ENCODE peak calls at places on chromosomes 3 and 15, in nine cellular contexts. U is gastrocnemius medialis, S is uterus, L is esophagus squamous epithelium, I is HCT116, A is IMR-90, P is stomach, K is A549, J is ovary. N is an unnamed sample. For H3K9me3 and H3K4me1, the result is how much of the 10 kb centered on the place peaks cover.

GRCh38 chr3:142273501-142273900 is 48.1 kb upstream of the GK5 start:
- DNase-seq in U (no peak), P (no peak), A (no peak), K (no peak), J (no peak), L (no peak), I (no peak), S (no peak), N (no peak)

GRCh38 chr15:29994284-29994683 is 88.5 kb upstream of the GOLGA8J start:
- DNase-seq in A (no peak), P (no peak), K (no peak), S (no peak), L (no peak), I (no peak), U (no peak), J (no peak), N (no peak)

GRCh38 chr3:108473711-108474110 is 36.7 kb downstream of the MYH15 start:
- DNase-seq in S (no peak), P (no peak), A (no peak), I (no peak), J (no peak), K (no peak), L (no peak), U (no peak), N (no peak)

GRCh38 chr15:69823223-69823907 is 274.4 kb downstream of the TLE3 start:
- DNase-seq in K (peak), S (no peak), A (peak), P (no peak), I (peak), J (no peak), L (no peak), U (no peak), N (peak)

GRCh38 chr3:126054870-126055269 is 29.1 kb downstream of the SLC41A3 start:
- DNase-seq in K (no peak), U (no peak), L (no peak), S (no peak), I (no peak), A (no peak), J (no peak), P (no peak), N (no peak)

GRCh38 chr3:65052101-65052500 is 364.3 kb upstream of the ADAMTS9 start:
- DNase-seq in L (no peak), A (no peak), U (no peak), K (no peak), J (no peak), S (no peak), I (no peak), P (no peak), N (no peak)

GRCh38 chr15:57390583-57390982 is 14.3 kb downstream of the CGNL1 start:
- DNase-seq in S (no peak), I (no peak), J (no peak), A (no peak), P (no peak), K (no peak), L (no peak), U (no peak), N (no peak)

GRCh38 chr3:108388136-108389132 is 92.1 kb downstream of the HHLA2 start:
- DNase-seq in P (no peak), I (no peak), A (no peak), J (no peak), S (no peak), L (no peak), K (no peak), U (no peak), N (no peak)

GRCh38 chr3:87780808-87781207 is 278.0 kb downstream of the CGGBP1 start:
- DNase-seq in K (no peak), L (no peak), U (no peak), S (no peak), J (no peak), I (no peak), A (no peak), P (no peak), N (no peak)

GRCh38 chr3:16179771-16180736 is 5.6 kb downstream of the GALNT15 start:
- DNase-seq in I (no peak), P (no peak), U (no peak), J (no peak), A (peak), L (no peak), S (no peak), K (no peak), N (no peak)

GRCh38 chr3:32448686-32449474 is 53.8 kb downstream of the CMTM6 start:
- DNase-seq in J (no peak), L (no peak), I (no peak), A (no peak), K (no peak), P (peak), U (no peak), S (no peak), N (no peak)

GRCh38 chr15:44315773-44316465 is 27.4 kb downstream of the GOLM2 start:
- DNase-seq in P (no peak), A (no peak), K (no peak), S (no peak), U (no peak), J (no peak), I (no peak), L (no peak), N (no peak)

GRCh38 chr3:57206423-57206822 is 6.6 kb upstream of the HESX1 start:
- DNase-seq in P (no peak), I (no peak), L (no peak), K (no peak), U (no peak), S (no peak), J (no peak), A (no peak), N (no peak)

GRCh38 chr15:34855397-34855796 is 60.0 kb upstream of the ACTC1 start:
- DNase-seq in P (no peak), K (no peak), A (peak), U (no peak), J (no peak), S (no peak), L (no peak), I (no peak), N (no peak)

GRCh38 chr15:97196066-97197027 is 764.2 kb upstream of the ARRDC4 start:
- DNase-seq in L (no peak), S (no peak), P (no peak), J (no peak), U (no peak), A (no peak), I (no peak), K (no peak), N (no peak)

GRCh38 chr3:152047465-152047864 is 174.0 kb downstream of the SUCNR1 start:
- DNase-seq in P (no peak), I (no peak), K (no peak), S (no peak), L (no peak), J (no peak), A (peak), U (no peak), N (no peak)

GRCh38 chr15:78360426-78360825 is 20.3 kb downstream of the CRABP1 start:
- DNase-seq in K (no peak), A (no peak), S (no peak), I (no peak), U (peak), J (no peak), P (no peak), L (no peak), N (no peak)

GRCh38 chr3:97425002-97425401 is 339.6 kb upstream of the ARL6 start:
- DNase-seq in P (no peak), S (no peak), U (no peak), L (no peak), A (no peak), J (no peak), I (no peak), K (no peak), N (no peak)

GRCh38 chr3:194139085-194139976 is 3.4 kb downstream of the HES1 start:
- DNase-seq in A (peak), U (no peak), K (no peak), S (peak), P (no peak), I (no peak), L (no peak), J (peak), N (peak)

GRCh38 chr3:195537995-195538394 is 5.1 kb downstream of the PPP1R2 start:
- DNase-seq in I (no peak), A (no peak), U (peak), S (no peak), J (no peak), K (no peak), L (no peak), P (no peak), N (no peak)

GRCh38 chr3:152105446-152105845 is 163.3 kb upstream of the MBNL1 start:
- DNase-seq in U (no peak), I (no peak), A (peak), K (peak), S (no peak), L (no peak), J (no peak), P (no peak), N (no peak)

GRCh38 chr3:171775943-171776342 is 34.3 kb downstream of the PLD1 start:
- DNase-seq in L (no peak), U (no peak), I (no peak), J (no peak), A (no peak), K (no peak), P (no peak), S (no peak), N (no peak)

GRCh38 chr3:136982520-136983138 is 24.8 kb downstream of the IL20RB start:
- DNase-seq in L (no peak), S (no peak), K (no peak), A (no peak), P (no peak), I (no peak), U (no peak), J (no peak), N (no peak)

GRCh38 chr3:149330609-149331008 is 2.8 kb downstream of the TM4SF18 start:
- DNase-seq in I (no peak), L (no peak), P (no peak), U (no peak), A (peak), K (no peak), J (no peak), S (no peak), N (no peak)

GRCh38 chr15:78929536-78930264 is 15.1 kb downstream of the CTSH start:
- DNase-seq in S (no peak), U (no peak), P (no peak), K (no peak), J (peak), L (no peak), A (no peak), I (no peak), N (no peak)

GRCh38 chr3:158725348-158725966 is 6.8 kb downstream of the RARRES1 start:
- DNase-seq in L (no peak), A (peak), P (no peak), K (peak), J (peak), U (no peak), S (peak), I (no peak), N (no peak)

GRCh38 chr3:47370887-47371697 is 9.7 kb upstream of the PTPN23 start:
- DNase-seq in K (peak), U (no peak), I (no peak), S (no peak), L (no peak), J (no peak), A (no peak), P (no peak), N (no peak)

GRCh38 chr3:18808423-18808822 is 339.9 kb upstream of the KCNH8 start:
- DNase-seq in I (no peak), J (no peak), L (no peak), K (no peak), U (no peak), A (no peak), P (no peak), S (no peak), N (no peak)

GRCh38 chr3:15206662-15207576 is 873 bp downstream of the CAPN7 start:
- DNase-seq in L (no peak), K (peak), J (no peak), A (peak), S (no peak), I (no peak), P (peak), U (peak), N (peak)

GRCh38 chr3:12807960-12808359 is 11.5 kb downstream of the CAND2 start:
- DNase-seq in U (no peak), I (no peak), P (no peak), K (no peak), J (no peak), L (no peak), A (no peak), S (no peak), N (no peak)

GRCh38 chr15:45114751-45115085 is 592 bp downstream of the DUOXA2 start:
- DNase-seq in U (no peak), J (no peak), S (no peak), L (no peak), I (no peak), K (no peak), P (no peak), A (no peak), N (no peak)

DNA sequence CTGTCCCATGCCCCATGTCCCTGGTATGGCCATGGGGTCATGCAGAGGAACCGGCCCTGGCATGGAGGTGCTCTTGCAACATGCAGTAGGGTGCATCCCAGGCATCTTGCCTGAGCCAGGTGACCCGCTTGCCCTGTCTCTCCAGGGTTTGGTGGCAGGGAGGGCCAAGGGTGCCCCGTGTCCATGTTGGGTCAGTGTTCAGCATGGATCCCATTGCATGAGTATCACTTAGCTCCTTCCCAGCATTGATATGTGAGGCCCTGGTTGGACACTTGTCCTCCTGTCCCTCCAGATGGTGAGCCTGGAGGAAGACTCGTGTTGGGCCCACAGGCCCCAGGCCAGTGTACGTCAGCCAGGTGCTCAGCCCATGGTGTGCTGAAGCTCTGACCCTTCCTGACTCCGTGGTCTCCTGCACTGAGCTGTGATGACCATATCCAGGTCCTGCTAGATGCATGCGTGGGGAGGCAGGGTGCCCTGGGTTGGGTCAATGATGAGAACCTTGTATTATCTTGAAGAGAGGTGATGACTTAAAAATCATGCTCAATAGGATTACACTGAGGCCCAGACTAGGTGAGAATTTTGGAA is 205.0 kb downstream of the UBE3A start:
- DNase-seq in A (no peak), S (no peak), P (no peak), U (no peak), I (no peak), J (no peak), L (no peak), K (no peak), N (no peak)
- H3K9me3 ChIP-seq in A (half or more), S (under half), P (half or more), U (under half), I (under half), J (under half), L (half or more), K (under half), N (under half)

DNA sequence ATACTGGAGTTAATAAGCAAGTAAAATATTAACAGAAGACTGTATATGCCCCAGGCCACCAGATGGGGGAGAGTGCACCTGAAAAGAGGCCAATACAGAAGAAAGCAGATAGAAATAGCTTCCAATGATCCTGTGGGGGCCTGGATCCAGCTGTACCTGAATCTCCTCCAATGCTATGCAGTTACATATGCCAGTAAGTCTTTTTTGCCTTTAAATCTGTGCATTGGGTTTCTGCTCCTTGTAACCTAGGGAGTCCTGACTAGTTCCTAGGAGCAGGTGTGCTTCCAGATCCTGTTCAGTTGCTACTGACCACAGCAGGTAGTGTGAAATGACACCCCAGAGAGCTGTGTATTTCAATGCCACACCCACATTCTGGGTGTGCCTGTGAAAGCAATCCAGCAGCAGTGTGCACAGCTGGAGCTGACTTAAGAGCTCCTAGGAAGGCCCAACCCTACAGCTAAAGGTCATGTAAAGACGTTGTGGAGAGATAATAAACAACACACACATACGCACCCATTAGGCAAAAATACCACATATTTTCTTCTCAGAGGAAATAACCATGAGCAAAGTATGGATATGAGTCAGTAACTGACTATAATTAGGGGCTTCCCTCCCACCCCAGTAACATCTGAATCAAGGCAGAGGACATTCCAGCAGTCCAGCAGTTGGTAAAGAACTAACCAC is 62.2 kb upstream of the AKAP13 start:
- DNase-seq in A (peak), S (no peak), J (no peak), U (no peak), L (no peak), I (peak), K (peak), P (peak), N (no peak)
- TF ChIP-seq POLR2A in A (no peak), S (no peak), J (no peak), U (no peak), L (no peak), I (no peak), K (no peak), P (no peak), N (no peak)

DNA sequence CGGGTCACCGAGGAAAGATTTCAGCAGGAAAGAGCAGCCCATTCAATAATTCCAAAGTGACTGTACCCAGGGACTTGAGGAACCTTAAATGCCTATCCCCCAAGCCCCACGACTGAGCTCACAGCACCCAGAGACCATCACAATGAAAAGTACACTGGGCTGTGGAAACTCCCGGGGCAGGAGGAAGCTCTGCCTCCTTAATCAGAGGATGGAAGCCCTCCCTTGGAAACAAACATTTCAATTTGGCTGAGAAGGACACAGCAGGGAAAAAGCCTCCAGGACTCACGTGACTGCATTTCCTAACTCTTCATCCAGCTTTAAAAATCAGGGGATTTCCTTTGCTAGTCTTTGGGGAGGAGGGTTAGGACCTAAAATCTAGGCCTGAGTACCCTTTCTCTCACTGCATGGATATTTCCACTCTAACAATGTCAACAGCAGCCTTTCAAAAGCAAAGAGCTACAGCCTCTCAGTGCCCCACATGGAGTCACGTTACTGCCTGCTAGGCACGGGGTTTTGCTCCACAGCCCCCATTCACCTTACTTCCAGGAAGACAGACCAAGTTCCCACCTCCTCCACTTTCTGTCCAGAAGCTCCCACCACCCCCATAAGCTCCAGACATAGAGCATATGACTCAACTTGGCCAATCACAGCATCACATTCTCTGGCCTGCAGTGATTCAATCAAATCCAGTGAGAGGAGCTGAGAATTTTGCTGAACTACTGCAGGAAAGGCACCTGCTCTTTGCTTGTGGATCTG is 68.9 kb upstream of the WNT5A start:
- DNase-seq in P (no peak), J (no peak), I (no peak), A (peak), K (no peak), S (no peak), L (no peak), U (no peak), N (no peak)
- H3K4me1 ChIP-seq in P (under half), J (under half), I (under half), A (under half), K (under half), S (under half), L (under half), U (under half), N (under half)

DNA sequence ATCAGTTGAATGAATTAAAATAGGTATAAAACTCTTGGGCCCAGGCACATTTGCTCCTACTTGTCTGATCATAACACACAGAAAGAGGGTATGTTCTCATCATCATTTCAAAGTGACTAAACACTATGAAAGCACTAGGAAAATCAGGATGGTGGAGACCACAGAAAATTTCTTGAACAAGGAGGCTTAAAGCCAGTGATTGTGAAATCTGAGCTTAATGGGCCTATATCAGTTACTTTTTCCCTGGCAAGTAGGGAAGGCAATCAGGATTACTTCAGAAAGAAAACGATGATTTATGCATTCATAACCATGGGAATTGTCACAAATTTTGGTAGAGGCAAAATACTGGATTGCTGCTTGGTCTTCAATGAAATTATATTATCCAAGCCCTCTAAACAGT is 434.4 kb upstream of the CNTN4 start:
- DNase-seq in K (no peak), J (no peak), P (no peak), I (no peak), U (no peak), A (no peak), S (no peak), L (no peak), N (no peak)
- H3K9me3 ChIP-seq in K (under half), J (under half), P (under half), I (under half), U (under half), A (under half), S (under half), L (under half), N (under half)

GRCh38 chr3:101779047-101779807 is at the start of gene NXPE3:
- DNase-seq in L (peak), S (peak), U (peak), A (peak), I (peak), P (peak), K (peak), J (peak), N (peak)
- TF ChIP-seq POLR2A in L (no peak), S (peak), U (peak), A (no peak), I (no peak), P (no peak), K (peak), J (peak), N (no peak)

N was measured in testis.